ENCODE peak calls at places on chromosomes 5 and 9, in eight cellular contexts. Q, C, T, O, H, W, K and D are unnamed samples.

GRCh38 chr5:171845857-171846785 is 60.5 kb downstream of the SMIM23 start:
- DNase-seq in Q (no peak), T (no peak), K (peak; percentile 46), O (no peak), W (peak; percentile 70), C (no peak), H (no peak), D (no peak)

GRCh38 chr5:173848986-173849596 is 39.1 kb upstream of the CPEB4 start:
- DNase-seq in W (no peak), C (no peak), O (no peak), H (no peak), T (no peak), K (no peak), Q (no peak), D (no peak)

GRCh38 chr5:177327539-177328522 is 16.1 kb upstream of the MXD3 start:
- DNase-seq in K (peak; percentile 39), O (no peak), C (no peak), T (no peak), H (no peak), Q (no peak), W (no peak), D (no peak)

GRCh38 chr5:151315998-151316597 is 12.5 kb upstream of the SLC36A3 start:
- DNase-seq in Q (peak; percentile 29), W (peak; percentile 87), K (peak; percentile 86), O (peak; percentile 80), H (peak; percentile 20), T (peak; percentile 68), C (peak; percentile 5), D (peak; percentile 81)

GRCh38 chr9:128629852-128630545 is 26.6 kb downstream of the DYNC2I2 start:
- DNase-seq in Q (no peak), T (no peak), W (no peak), H (no peak), K (no peak), C (no peak), O (no peak), D (no peak)

GRCh38 chr9:104936291-104936690 is 8.3 kb upstream of the ABCA1 start:
- DNase-seq in K (no peak), Q (no peak), C (no peak), H (no peak), O (no peak), W (no peak), T (no peak), D (no peak)

GRCh38 chr5:142551242-142552067 is 134.4 kb downstream of the FGF1 start:
- DNase-seq in W (peak; percentile 31), C (no peak), T (peak; percentile 69), Q (no peak), H (no peak), O (peak; percentile 55), K (peak; percentile 18), D (peak; percentile 19)

GRCh38 chr5:55533806-55534435 is 843 bp downstream of the PLPP1 start:
- DNase-seq in H (peak; percentile 12), T (peak; percentile 56), C (no peak), W (peak; percentile 27), K (peak; percentile 64), Q (no peak), O (no peak), D (peak; percentile 42)

GRCh38 chr5:25754895-25755294 is 1110.1 kb upstream of the CDH10 start:
- DNase-seq in H (peak; percentile 0), K (no peak), C (no peak), W (no peak), T (no peak), Q (no peak), O (no peak), D (no peak)

GRCh38 chr9:126399251-126399650 is 72.6 kb downstream of the MVB12B start:
- DNase-seq in H (no peak), C (no peak), T (no peak), Q (no peak), W (peak; percentile 54), O (no peak), K (peak; percentile 29), D (no peak)

GRCh38 chr9:131834721-131835120 is 94.8 kb upstream of the RAPGEF1 start:
- DNase-seq in Q (no peak), C (no peak), T (no peak), H (no peak), W (no peak), O (no peak), K (no peak), D (no peak)

GRCh38 chr5:177470759-177471536 is 2.5 kb downstream of the DBN1 start:
- DNase-seq in W (peak; percentile 41), O (no peak), K (peak; percentile 61), Q (no peak), T (no peak), C (no peak), H (no peak), D (no peak)

GRCh38 chr5:68277427-68277826 is 61.9 kb downstream of the PIK3R1 start:
- DNase-seq in O (no peak), K (peak; percentile 19), T (no peak), W (no peak), H (no peak), Q (no peak), C (no peak), D (no peak)

GRCh38 chr5:38600334-38601045 is 44.0 kb upstream of the LIFR start:
- DNase-seq in O (no peak), H (no peak), W (no peak), T (no peak), Q (no peak), K (no peak), C (no peak), D (no peak)

GRCh38 chr5:95903838-95904237 is 57.8 kb downstream of the ELL2 start:
- DNase-seq in W (no peak), H (no peak), Q (no peak), O (no peak), C (no peak), K (no peak), T (no peak), D (no peak)

GRCh38 chr5:160188151-160188967 is 40.9 kb upstream of the FABP6 start:
- DNase-seq in K (peak; percentile 81), T (no peak), O (peak; percentile 29), H (peak; percentile 29), C (no peak), Q (no peak), W (peak; percentile 65), D (peak; percentile 92)

GRCh38 chr5:88884435-88884877 is 1.5 kb upstream of the MEF2C start:
- DNase-seq in C (no peak), H (no peak), W (no peak), O (no peak), T (peak; percentile 38), K (no peak), Q (no peak), D (no peak)

GRCh38 chr9:87309236-87309635 is 188.4 kb upstream of the DAPK1 start:
- DNase-seq in T (no peak), H (no peak), C (no peak), W (no peak), O (no peak), Q (no peak), K (no peak), D (no peak)

GRCh38 chr9:90878562-90878961 is 76.9 kb downstream of the SYK start:
- DNase-seq in H (no peak), Q (no peak), O (no peak), W (no peak), T (no peak), C (no peak), K (no peak), D (no peak)

GRCh38 chr9:93896496-93897033 is 58.6 kb downstream of the BARX1 start:
- DNase-seq in Q (no peak), C (no peak), W (no peak), H (no peak), T (no peak), K (no peak), O (no peak), D (no peak)

GRCh38 chr9:93184439-93185221 is 691 bp downstream of the WNK2 start:
- DNase-seq in Q (no peak), W (no peak), H (no peak), K (peak; percentile 57), C (no peak), O (peak; percentile 32), T (peak; percentile 11), D (no peak)

GRCh38 chr5:68960469-68960868 is 133.3 kb upstream of the SLC30A5 start:
- DNase-seq in T (no peak), K (no peak), C (no peak), O (no peak), W (no peak), Q (no peak), H (no peak), D (no peak)

GRCh38 chr5:177605078-177605477 is 5.1 kb downstream of the B4GALT7 start:
- DNase-seq in Q (no peak), T (no peak), K (no peak), H (no peak), W (no peak), O (no peak), C (no peak), D (no peak)

GRCh38 chr5:12023614-12024241 is 119.5 kb upstream of the CTNND2 start:
- DNase-seq in O (peak; percentile 40), K (peak; percentile 8), T (peak; percentile 10), W (peak; percentile 18), C (no peak), Q (no peak), H (peak; percentile 3), D (no peak)

GRCh38 chr5:122195784-122196394 is 66.5 kb downstream of the ZNF474 start:
- DNase-seq in H (peak; percentile 39), Q (no peak), K (peak; percentile 37), T (peak; percentile 52), O (peak; percentile 57), C (no peak), W (peak; percentile 66), D (peak; percentile 29)

GRCh38 chr9:134179918-134180785 is 15.8 kb upstream of the RNU6ATAC start:
- DNase-seq in W (no peak), Q (no peak), K (no peak), C (no peak), O (no peak), H (no peak), T (no peak), D (peak; percentile 13)

GRCh38 chr9:135707449-135708138 is 5.6 kb downstream of the KCNT1 start:
- DNase-seq in K (no peak), C (no peak), W (no peak), H (no peak), Q (no peak), O (no peak), T (no peak), D (peak; percentile 26)